ENCODE peak calls at places on chromosomes 7 and 10, in eight cellular contexts. U is body of pancreas, E is adrenal gland, A is vagina, I is HepG2, X is thyroid gland, V is IMR-90, J is A549. R is an unnamed sample.

GRCh38 chr7:76189276-76189675 is 12.4 kb upstream of the SRRM3 start:
- DNase-seq in J (no peak), E (no peak), V (no peak), U (no peak), A (no peak), I (no peak), X (no peak), R (no peak)

GRCh38 chr7:151381333-151382078 is 28.3 kb downstream of the WDR86 start:
- DNase-seq in U (no peak), V (no peak), A (no peak), E (no peak), I (no peak), J (no peak), X (no peak), R (no peak)

GRCh38 chr10:129766611-129767550 is 197.2 kb downstream of the EBF3 start:
- DNase-seq in A (peak; percentile 61), I (no peak), V (no peak), X (no peak), J (no peak), E (no peak), U (no peak), R (no peak)

GRCh38 chr7:15130666-15131541 is 228.4 kb upstream of the DGKB start:
- DNase-seq in V (peak; percentile 58), E (no peak), X (no peak), A (no peak), U (no peak), J (peak; percentile 5), I (no peak), R (peak; percentile 20)

GRCh38 chr10:62839595-62839994 is 23.4 kb upstream of the EGR2 start:
- DNase-seq in X (no peak), U (no peak), E (no peak), A (no peak), V (no peak), J (no peak), I (no peak), R (no peak)

GRCh38 chr7:69189406-69189805 is 408.9 kb upstream of the AUTS2 start:
- DNase-seq in E (no peak), U (no peak), I (no peak), V (no peak), J (no peak), A (no peak), X (no peak), R (no peak)

GRCh38 chr10:63125459-63125858 is 7.7 kb upstream of the NRBF2 start:
- DNase-seq in E (no peak), J (no peak), U (no peak), V (no peak), X (no peak), I (no peak), A (no peak), R (no peak)

GRCh38 chr10:127431525-127431924 is 117.6 kb upstream of the NPS start:
- DNase-seq in A (no peak), V (no peak), I (no peak), E (no peak), U (no peak), J (no peak), X (no peak), R (no peak)

GRCh38 chr10:124301736-124302135 is 117.0 kb downstream of the OAT start:
- DNase-seq in E (no peak), I (no peak), U (no peak), J (no peak), A (no peak), X (no peak), V (no peak), R (no peak)

GRCh38 chr7:68288099-68288498 is 1291.5 kb downstream of the TYW1 start:
- DNase-seq in A (no peak), I (no peak), X (no peak), U (no peak), V (no peak), E (no peak), J (no peak), R (no peak)

GRCh38 chr7:31696270-31696669 is 9.3 kb downstream of the PPP1R17 start:
- DNase-seq in V (no peak), X (no peak), U (no peak), I (no peak), E (no peak), A (no peak), J (no peak), R (no peak)

DNA sequence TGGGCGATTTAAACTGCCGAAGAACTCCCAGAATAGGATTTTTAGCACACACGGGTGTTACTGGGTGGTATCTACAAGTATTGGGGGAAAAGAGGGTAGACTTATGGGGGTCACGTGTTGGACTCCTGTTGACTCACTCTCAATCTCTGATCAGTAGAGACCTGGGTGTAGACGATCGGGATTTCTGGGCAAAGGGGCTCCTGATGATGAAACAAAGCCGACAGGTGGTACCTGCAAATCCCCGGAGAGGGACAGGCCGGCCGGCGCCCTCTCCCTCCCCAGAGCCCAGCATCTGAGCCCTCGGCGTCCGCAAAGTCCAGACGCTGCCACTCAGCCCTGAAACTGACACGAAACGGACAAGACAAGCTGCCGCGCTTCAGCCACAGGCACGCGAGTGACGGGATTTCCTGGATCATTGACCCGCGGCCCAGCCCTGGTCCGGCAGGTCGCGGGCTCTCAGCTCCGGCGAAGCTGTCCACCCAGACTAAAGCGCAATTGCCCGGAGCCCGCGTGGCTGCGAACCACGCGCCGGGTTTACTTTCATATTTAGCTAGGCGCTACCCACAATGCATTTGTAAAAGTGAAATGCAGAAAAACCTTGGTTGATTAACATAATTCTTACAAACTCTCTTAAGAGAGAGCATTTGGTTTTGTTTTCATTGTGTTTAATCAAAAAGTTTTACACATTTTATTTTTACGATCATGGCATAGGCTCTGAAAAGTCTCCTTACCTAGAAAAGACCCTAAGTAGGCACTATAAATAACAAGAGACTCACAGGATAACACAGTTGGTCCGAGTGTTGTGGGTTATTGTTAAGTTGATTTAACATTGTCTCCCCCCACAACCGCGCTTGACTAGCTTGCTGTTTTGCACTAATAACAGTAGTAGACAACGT is 56.9 kb upstream of the EZH2 start:
- DNase-seq in E (peak; percentile 85), V (peak; percentile 91), A (no peak), U (peak; percentile 82), J (peak; percentile 89), I (peak; percentile 72), X (peak; percentile 87), R (peak; percentile 52)
- TF ChIP-seq POLR2A in E (peak; percentile 67), V (no peak), A (no peak), U (peak; percentile 80), J (peak; percentile 47), I (peak; percentile 62), X (peak; percentile 49), R (peak; percentile 36)

GRCh38 chr10:102814456-102814871 is 22.7 kb downstream of the CYP17A1 start:
- DNase-seq in E (no peak), V (peak; percentile 40), J (no peak), U (no peak), I (peak; percentile 76), A (no peak), X (no peak), R (no peak)
- TF ChIP-seq POLR2A in E (no peak), V (no peak), J (no peak), U (no peak), I (no peak), A (no peak), X (no peak), R (no peak)

DNA sequence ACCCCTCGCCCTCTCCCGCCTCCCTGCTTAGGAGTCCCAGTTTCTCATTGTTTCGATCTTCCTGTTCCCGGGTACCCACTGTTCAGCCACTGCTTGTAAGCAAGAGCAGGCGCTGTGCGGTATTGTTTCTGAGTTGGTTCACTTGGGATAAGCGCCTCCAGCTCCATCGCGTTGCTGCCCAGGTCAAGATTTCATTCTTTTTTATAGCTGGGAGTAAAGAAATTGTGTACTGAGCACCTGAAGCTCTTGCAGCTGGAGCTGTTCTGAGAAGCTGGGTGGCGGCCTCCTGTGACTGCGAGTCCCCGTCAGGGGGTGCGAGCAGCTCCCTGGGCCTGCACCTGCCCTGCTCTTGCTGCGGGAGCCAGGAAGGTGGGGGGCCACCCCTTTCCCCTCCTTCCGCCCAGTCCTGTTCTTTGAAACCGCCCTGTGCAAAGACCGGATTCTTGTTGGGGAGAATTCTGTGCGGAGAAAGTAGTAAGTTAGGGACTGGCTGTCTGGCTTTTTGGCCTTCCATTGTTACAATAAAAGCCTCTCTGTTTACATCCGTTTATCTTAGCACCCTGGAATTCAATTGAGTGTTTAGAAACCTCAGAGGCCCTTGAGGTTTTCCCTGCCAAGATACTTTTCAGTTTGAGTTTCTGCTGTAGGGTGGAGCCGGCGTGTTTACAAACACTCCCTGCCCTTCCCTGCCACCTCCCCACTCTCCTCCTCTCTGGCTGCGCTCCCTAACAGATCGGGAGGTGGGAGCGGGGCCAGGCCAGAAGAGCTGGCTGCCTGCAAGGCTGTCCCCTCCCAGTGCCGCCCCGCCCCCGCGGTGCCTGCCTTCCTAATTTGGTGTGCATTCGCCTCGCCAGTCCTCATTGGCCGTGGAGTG is 30.8 kb upstream of the AP5Z1 start:
- DNase-seq in E (peak; percentile 99), J (peak; percentile 96), V (peak; percentile 99), U (peak; percentile 97), I (peak; percentile 93), X (peak; percentile 100), A (no peak), R (peak; percentile 96)
- TF ChIP-seq POLR2A in E (peak; percentile 82), J (no peak), V (no peak), U (peak; percentile 40), I (peak; percentile 52), X (peak; percentile 71), A (no peak), R (peak; percentile 31)

DNA sequence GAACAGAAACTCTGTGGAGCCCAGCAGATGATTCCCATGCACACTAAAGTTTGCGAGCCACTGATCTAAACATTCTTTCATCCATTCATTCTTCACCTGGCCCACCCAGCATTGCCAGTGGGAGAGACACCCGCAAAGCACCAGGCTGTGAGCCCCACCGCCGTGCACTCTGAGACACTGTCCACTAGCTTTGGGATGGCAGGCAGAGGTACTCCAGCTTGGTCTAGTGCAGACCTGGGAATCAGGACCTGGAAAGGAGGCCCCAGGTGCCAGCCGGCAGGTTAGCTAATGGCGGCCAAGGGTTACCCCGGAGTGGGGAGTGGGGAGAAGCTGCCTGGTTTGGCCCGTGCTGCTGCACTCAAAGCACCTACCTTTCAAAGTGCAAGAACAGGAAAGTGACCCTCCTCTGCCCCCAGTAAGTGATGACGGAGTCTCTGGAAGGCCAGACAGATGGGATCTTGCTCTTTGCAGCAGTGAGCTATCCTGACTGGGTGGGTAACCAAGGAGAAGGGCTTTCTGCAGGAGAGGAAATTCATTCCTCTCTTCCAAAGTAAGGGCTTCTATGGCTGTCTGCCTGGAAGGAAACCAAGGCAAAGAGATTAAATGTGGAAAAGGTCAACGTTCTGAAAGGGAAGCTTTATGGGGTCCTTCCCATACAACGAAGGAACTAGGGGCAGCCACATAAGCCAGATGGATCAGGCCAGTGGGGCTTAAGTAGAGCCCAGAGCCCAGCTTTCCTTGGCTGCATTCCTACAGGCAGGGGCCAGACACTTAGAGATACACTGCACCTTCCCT is 74.2 kb upstream of the LRRC4 start:
- DNase-seq in E (no peak), U (no peak), A (no peak), X (no peak), I (no peak), J (no peak), V (no peak), R (no peak)
- TF ChIP-seq POLR2A in E (no peak), U (no peak), A (no peak), X (no peak), I (no peak), J (no peak), V (no peak), R (no peak)

DNA sequence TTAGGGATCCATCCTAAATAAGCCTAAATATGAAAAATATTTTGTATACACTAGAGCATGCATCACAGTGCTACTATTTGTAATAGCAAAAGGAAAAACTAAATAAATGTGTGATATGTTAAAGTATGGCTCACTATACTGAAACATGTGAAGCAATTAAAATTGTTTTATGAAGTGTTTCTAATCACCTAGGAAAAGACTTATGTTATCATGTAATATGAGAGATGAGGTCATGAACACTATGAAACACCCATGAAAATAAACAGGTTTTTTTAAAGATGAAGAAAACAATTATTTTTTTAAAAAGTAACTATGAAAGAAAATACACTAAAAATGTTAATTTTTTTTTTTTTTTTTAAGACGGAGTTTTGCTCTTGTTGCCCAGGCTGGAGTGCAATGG is 16.8 kb upstream of the ARHGAP12 start:
- DNase-seq in J (no peak), A (no peak), V (no peak), I (no peak), E (no peak), X (no peak), U (no peak), R (no peak)
- TF ChIP-seq POLR2A in J (no peak), A (no peak), V (no peak), I (no peak), E (no peak), X (no peak), U (no peak), R (no peak)

R was measured in H54.